ENCODE peak calls at places on chromosomes 3 and 15, in nine cellular contexts. W is K562, S is upper lobe of right lung, R is brain microvascular endothelial cell, X is colonic mucosa, J is body of pancreas, V is aorta, F is endothelial cell of umbilical vein, O is left ventricle myocardium inferior. G is an unnamed sample. For H3K36me3, the result is how much of the 10 kb centered on the place peaks cover.

GRCh38 chr3:20256144-20256543 is 70.1 kb upstream of the SGO1 start:
- DNase-seq in W (no peak), S (no peak), R (no peak), X (no peak), J (no peak), V (no peak), F (peak), O (no peak), G (no peak)

GRCh38 chr3:179526989-179527391 is 35.7 kb upstream of the ACTL6A start:
- DNase-seq in W (no peak), S (no peak), R (peak), X (peak), J (peak), V (no peak), F (peak), O (peak), G (peak)

GRCh38 chr15:68623301-68623892 is 44.6 kb downstream of the CORO2B start:
- DNase-seq in W (no peak), S (no peak), R (no peak), X (no peak), J (no peak), V (no peak), F (no peak), O (peak), G (no peak)

GRCh38 chr3:78665776-78666457 is 1101.9 kb downstream of the ROBO1 start:
- DNase-seq in W (no peak), S (no peak), R (no peak), X (no peak), J (no peak), V (no peak), F (no peak), O (no peak), G (no peak)

GRCh38 chr3:75260-75659 is 121.3 kb upstream of the CHL1 start:
- DNase-seq in W (no peak), S (no peak), R (no peak), X (no peak), J (peak), V (no peak), F (no peak), O (no peak), G (no peak)

GRCh38 chr3:197891-198491 is 1.4 kb downstream of the CHL1 start:
- DNase-seq in W (no peak), S (peak), R (no peak), X (no peak), J (no peak), V (no peak), F (no peak), O (peak), G (no peak)

GRCh38 chr3:133938770-133939495 is 43.3 kb upstream of the RAB6B start:
- DNase-seq in W (no peak), S (no peak), R (no peak), X (peak), J (no peak), V (peak), F (no peak), O (no peak), G (no peak)

GRCh38 chr3:23996058-23996457 is 51.0 kb downstream of the NR1D2 start:
- DNase-seq in W (no peak), S (no peak), R (no peak), X (no peak), J (no peak), V (no peak), F (no peak), O (no peak), G (no peak)

GRCh38 chr3:150956376-150956775 is 16.2 kb downstream of the CLRN1 start:
- DNase-seq in W (no peak), S (no peak), R (peak), X (no peak), J (no peak), V (no peak), F (no peak), O (no peak), G (no peak)

GRCh38 chr3:72985576-72985975 is 11.0 kb upstream of the PPP4R2 start:
- DNase-seq in W (no peak), S (no peak), R (no peak), X (no peak), J (no peak), V (no peak), F (no peak), O (no peak), G (no peak)

GRCh38 chr3:29286841-29287240 is 6.0 kb downstream of the RBMS3 start:
- DNase-seq in W (no peak), S (no peak), R (no peak), X (no peak), J (no peak), V (no peak), F (peak), O (no peak), G (no peak)

GRCh38 chr3:7877312-7877711 is 624.3 kb upstream of the LMCD1 start:
- DNase-seq in W (no peak), S (no peak), R (no peak), X (no peak), J (no peak), V (no peak), F (no peak), O (no peak), G (no peak)

GRCh38 chr3:85592256-85592655 is 633.5 kb downstream of the CADM2 start:
- DNase-seq in W (no peak), S (no peak), R (no peak), X (no peak), J (no peak), V (no peak), F (no peak), O (no peak), G (no peak)

GRCh38 chr3:123448503-123449091 is at the start of gene ADCY5:
- DNase-seq in W (no peak), S (no peak), R (no peak), X (peak), J (peak), V (peak), F (peak), O (no peak), G (no peak)

GRCh38 chr3:100992086-100993033 is 861 bp downstream of the ABI3BP start:
- DNase-seq in W (no peak), S (no peak), R (peak), X (peak), J (peak), V (no peak), F (peak), O (no peak), G (no peak)

GRCh38 chr3:123229145-123229544 is 27.4 kb downstream of the SEC22A start:
- DNase-seq in W (no peak), S (no peak), R (no peak), X (no peak), J (no peak), V (no peak), F (peak), O (no peak), G (no peak)

GRCh38 chr15:48331796-48332641 is 790 bp downstream of the DUT start:
- DNase-seq in W (peak), S (peak), R (peak), X (peak), J (peak), V (peak), F (no peak), O (peak), G (peak)

GRCh38 chr15:48334260-48334659 is 3.0 kb downstream of the DUT start:
- DNase-seq in W (no peak), S (no peak), R (no peak), X (no peak), J (no peak), V (no peak), F (no peak), O (no peak), G (no peak)

GRCh38 chr15:48333553-48333952 is 2.3 kb downstream of the DUT start:
- DNase-seq in W (no peak), S (no peak), R (no peak), X (no peak), J (no peak), V (no peak), F (no peak), O (no peak), G (no peak)

GRCh38 chr15:48330855-48331795 is at the start of gene DUT:
- DNase-seq in W (peak), S (peak), R (peak), X (peak), J (peak), V (peak), F (peak), O (peak), G (peak)

GRCh38 chr15:48332642-48333034 is 1.4 kb downstream of the DUT start:
- DNase-seq in W (no peak), S (no peak), R (no peak), X (peak), J (no peak), V (no peak), F (no peak), O (no peak), G (no peak)
- H3K27ac ChIP-seq in W (peak), S (no peak), R (no peak), X (no peak), J (no peak), V (no peak), F (peak), O (no peak), G (peak)

GRCh38 chr3:66393486-66394260 is 107.1 kb downstream of the LRIG1 start:
- DNase-seq in W (no peak), S (no peak), R (peak), X (no peak), J (no peak), V (no peak), F (peak), O (no peak), G (peak)

GRCh38 chr3:66395635-66396034 is 105.2 kb downstream of the LRIG1 start:
- DNase-seq in W (no peak), S (no peak), R (no peak), X (no peak), J (no peak), V (no peak), F (no peak), O (no peak), G (no peak)

GRCh38 chr3:66394261-66395249 is 106.3 kb downstream of the LRIG1 start:
- DNase-seq in W (peak), S (no peak), R (peak), X (no peak), J (no peak), V (no peak), F (peak), O (no peak), G (peak)

GRCh38 chr3:66392512-66392911 is 108.3 kb downstream of the LRIG1 start:
- DNase-seq in W (no peak), S (no peak), R (no peak), X (no peak), J (no peak), V (no peak), F (no peak), O (no peak), G (no peak)

DNA sequence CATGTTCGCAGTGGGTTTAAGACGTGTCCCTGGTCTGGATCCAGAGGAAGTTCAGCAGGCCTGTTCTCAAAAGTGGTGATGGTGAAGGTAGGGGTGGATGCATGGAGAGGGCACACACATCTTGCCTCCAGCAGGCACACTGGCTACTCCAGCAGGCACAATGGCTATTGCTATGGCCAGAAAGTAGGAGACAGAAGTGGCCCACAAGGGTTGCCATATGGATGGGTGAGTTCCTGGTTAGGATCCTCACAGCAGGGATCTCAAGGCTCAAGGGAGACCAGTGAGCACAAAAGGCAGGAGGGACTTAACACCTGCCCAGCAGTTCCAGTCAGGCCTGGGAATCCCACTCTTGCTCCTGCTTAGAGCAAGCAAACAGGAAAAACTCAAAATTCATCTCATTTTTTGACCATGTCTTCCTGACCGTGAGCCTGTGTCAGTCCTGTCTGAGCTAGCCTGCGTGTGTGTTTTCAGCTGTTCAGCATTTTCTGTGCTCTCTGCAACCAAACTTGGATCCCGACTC is 107.8 kb downstream of the LRIG1 start:
- DNase-seq in W (no peak), S (no peak), R (no peak), X (no peak), J (no peak), V (no peak), F (no peak), O (no peak), G (no peak)
- H3K36me3 ChIP-seq in W (under half), S (half or more), R (under half), X (under half), J (under half), V (under half), F (under half), O (half or more), G (under half)

GRCh38 chr15:74657846-74658245 is 38.0 kb downstream of the EDC3 start:
- DNase-seq in W (peak), S (no peak), R (peak), X (no peak), J (no peak), V (no peak), F (no peak), O (no peak), G (no peak)
- H3K27ac ChIP-seq in W (no peak), S (peak), R (no peak), X (no peak), J (no peak), V (no peak), F (no peak), O (no peak), G (no peak)

GRCh38 chr15:64731807-64732151 is 43.6 kb downstream of the RBPMS2 start:
- DNase-seq in W (no peak), S (no peak), R (no peak), X (no peak), J (no peak), V (no peak), F (no peak), O (no peak), G (no peak)
- H3K36me3 ChIP-seq in W (under half), S (under half), R (under half), X (under half), J (under half), V (under half), F (under half), O (under half), G (under half)

G was measured in tibial artery.